ENCODE peak calls at places on chromosomes 13 and 19, in ten cellular contexts. One of them, this sample, is unnamed. For H3K4me1, the result is how much of the 10 kb centered on the place peaks cover.

GRCh38 chr13:38210928-38211596 is 138.6 kb upstream of the UFM1 start:
- DNase-seq in neural progenitor cell: no peak
- DNase-seq in endodermal cell: no peak
- DNase-seq in left ventricle myocardium inferior: no peak
- DNase-seq in lung: no peak
- DNase-seq in RWPE2: no peak
- DNase-seq in A673: no peak
- DNase-seq in Peyer's patch: no peak
- DNase-seq in fibroblast of lung: no peak
- DNase-seq in upper lobe of right lung: no peak
- DNase-seq in this sample: no peak

GRCh38 chr19:17183858-17184271 is 31.3 kb upstream of the USE1 start:
- DNase-seq in Peyer's patch: peak
- DNase-seq in A673: no peak
- DNase-seq in fibroblast of lung: no peak
- DNase-seq in endodermal cell: no peak
- DNase-seq in upper lobe of right lung: no peak
- DNase-seq in neural progenitor cell: no peak
- DNase-seq in lung: no peak
- DNase-seq in left ventricle myocardium inferior: no peak
- DNase-seq in RWPE2: no peak
- DNase-seq in this sample: no peak

GRCh38 chr19:40718774-40719391 is 2.0 kb downstream of the ITPKC start:
- DNase-seq in A673: no peak
- DNase-seq in lung: peak
- DNase-seq in neural progenitor cell: peak
- DNase-seq in RWPE2: peak
- DNase-seq in left ventricle myocardium inferior: peak
- DNase-seq in fibroblast of lung: peak
- DNase-seq in Peyer's patch: peak
- DNase-seq in endodermal cell: peak
- DNase-seq in upper lobe of right lung: peak
- DNase-seq in this sample: peak

GRCh38 chr19:3852614-3853254 is 16.1 kb downstream of the ZFR2 start:
- DNase-seq in fibroblast of lung: peak
- DNase-seq in lung: no peak
- DNase-seq in A673: peak
- DNase-seq in upper lobe of right lung: no peak
- DNase-seq in endodermal cell: peak
- DNase-seq in neural progenitor cell: no peak
- DNase-seq in RWPE2: no peak
- DNase-seq in left ventricle myocardium inferior: no peak
- DNase-seq in Peyer's patch: peak
- DNase-seq in this sample: peak

GRCh38 chr13:23754506-23754905 is 134.7 kb downstream of the MIPEP start:
- DNase-seq in lung: no peak
- DNase-seq in neural progenitor cell: no peak
- DNase-seq in RWPE2: no peak
- DNase-seq in Peyer's patch: no peak
- DNase-seq in fibroblast of lung: no peak
- DNase-seq in upper lobe of right lung: no peak
- DNase-seq in A673: no peak
- DNase-seq in endodermal cell: no peak
- DNase-seq in left ventricle myocardium inferior: no peak
- DNase-seq in this sample: no peak

GRCh38 chr19:54201172-54201701 is 579 bp downstream of the RPS9 start:
- DNase-seq in lung: no peak
- DNase-seq in fibroblast of lung: no peak
- DNase-seq in Peyer's patch: no peak
- DNase-seq in neural progenitor cell: no peak
- DNase-seq in RWPE2: no peak
- DNase-seq in left ventricle myocardium inferior: no peak
- DNase-seq in endodermal cell: no peak
- DNase-seq in upper lobe of right lung: no peak
- DNase-seq in A673: no peak
- DNase-seq in this sample: no peak

GRCh38 chr13:113901642-113902041 is 37.8 kb upstream of the GAS6 start:
- DNase-seq in left ventricle myocardium inferior: no peak
- DNase-seq in endodermal cell: peak
- DNase-seq in RWPE2: no peak
- DNase-seq in A673: no peak
- DNase-seq in lung: peak
- DNase-seq in fibroblast of lung: no peak
- DNase-seq in upper lobe of right lung: no peak
- DNase-seq in neural progenitor cell: no peak
- DNase-seq in Peyer's patch: no peak
- DNase-seq in this sample: no peak

GRCh38 chr13:41017744-41018582 is 1.2 kb downstream of the ELF1 start:
- DNase-seq in lung: no peak
- DNase-seq in RWPE2: no peak
- DNase-seq in upper lobe of right lung: no peak
- DNase-seq in A673: no peak
- DNase-seq in Peyer's patch: no peak
- DNase-seq in endodermal cell: no peak
- DNase-seq in fibroblast of lung: no peak
- DNase-seq in neural progenitor cell: no peak
- DNase-seq in left ventricle myocardium inferior: no peak
- DNase-seq in this sample: no peak

GRCh38 chr13:54433511-54434206 is 1405.0 kb downstream of the OLFM4 start:
- DNase-seq in A673: no peak
- DNase-seq in fibroblast of lung: no peak
- DNase-seq in Peyer's patch: no peak
- DNase-seq in endodermal cell: no peak
- DNase-seq in upper lobe of right lung: no peak
- DNase-seq in lung: no peak
- DNase-seq in RWPE2: no peak
- DNase-seq in left ventricle myocardium inferior: no peak
- DNase-seq in neural progenitor cell: no peak
- DNase-seq in this sample: no peak

GRCh38 chr19:53982056-53982455 is 9.4 kb upstream of the CACNG6 start:
- DNase-seq in Peyer's patch: no peak
- DNase-seq in endodermal cell: peak
- DNase-seq in fibroblast of lung: no peak
- DNase-seq in neural progenitor cell: peak
- DNase-seq in lung: no peak
- DNase-seq in upper lobe of right lung: no peak
- DNase-seq in left ventricle myocardium inferior: no peak
- DNase-seq in A673: no peak
- DNase-seq in RWPE2: no peak
- DNase-seq in this sample: no peak

GRCh38 chr19:38250821-38251563 is 5.2 kb downstream of the PPP1R14A start:
- DNase-seq in left ventricle myocardium inferior: peak
- DNase-seq in upper lobe of right lung: peak
- DNase-seq in neural progenitor cell: no peak
- DNase-seq in lung: no peak
- DNase-seq in Peyer's patch: no peak
- DNase-seq in endodermal cell: peak
- DNase-seq in RWPE2: no peak
- DNase-seq in fibroblast of lung: peak
- DNase-seq in A673: no peak
- DNase-seq in this sample: no peak

GRCh38 chr19:14916848-14917247 is 24.4 kb upstream of the OR7C2 start:
- DNase-seq in neural progenitor cell: no peak
- DNase-seq in lung: no peak
- DNase-seq in A673: no peak
- DNase-seq in upper lobe of right lung: no peak
- DNase-seq in endodermal cell: no peak
- DNase-seq in Peyer's patch: no peak
- DNase-seq in left ventricle myocardium inferior: no peak
- DNase-seq in fibroblast of lung: no peak
- DNase-seq in RWPE2: no peak
- DNase-seq in this sample: no peak

GRCh38 chr13:91381371-91381770 is 17.1 kb upstream of the GPC5 start:
- DNase-seq in upper lobe of right lung: no peak
- DNase-seq in left ventricle myocardium inferior: no peak
- DNase-seq in fibroblast of lung: peak
- DNase-seq in A673: peak
- DNase-seq in endodermal cell: no peak
- DNase-seq in neural progenitor cell: peak
- DNase-seq in lung: no peak
- DNase-seq in RWPE2: no peak
- DNase-seq in Peyer's patch: no peak
- DNase-seq in this sample: peak

DNA sequence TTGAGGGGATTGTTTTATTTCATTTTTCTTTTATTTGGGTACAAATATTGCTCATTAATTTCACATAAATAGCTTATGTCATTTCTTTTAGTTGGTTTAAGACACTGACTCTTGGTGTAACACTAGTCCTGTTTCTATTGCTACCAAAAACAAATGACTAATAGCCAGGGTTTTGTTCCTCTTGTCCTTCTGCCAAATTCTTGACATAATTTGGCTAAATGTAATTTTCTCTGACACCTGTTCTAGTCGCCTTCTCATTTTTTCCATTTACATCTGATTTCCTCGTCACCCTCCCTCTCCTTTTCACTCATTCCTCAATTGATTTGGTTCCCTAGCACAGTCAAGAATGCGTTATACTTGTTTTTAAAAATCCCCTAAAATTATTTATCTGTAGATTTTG is 1718.7 kb downstream of the EFNB2 start:
- DNase-seq in upper lobe of right lung: no peak
- DNase-seq in neural progenitor cell: no peak
- DNase-seq in RWPE2: no peak
- DNase-seq in Peyer's patch: no peak
- DNase-seq in left ventricle myocardium inferior: no peak
- DNase-seq in endodermal cell: no peak
- DNase-seq in lung: no peak
- DNase-seq in fibroblast of lung: no peak
- DNase-seq in A673: no peak
- DNase-seq in this sample: no peak
- H3K4me1 ChIP-seq in upper lobe of right lung: under half
- H3K4me1 ChIP-seq in neural progenitor cell: under half
- H3K4me1 ChIP-seq in RWPE2: under half
- H3K4me1 ChIP-seq in Peyer's patch: under half
- H3K4me1 ChIP-seq in left ventricle myocardium inferior: under half
- H3K4me1 ChIP-seq in endodermal cell: under half
- H3K4me1 ChIP-seq in lung: under half
- H3K4me1 ChIP-seq in fibroblast of lung: under half
- H3K4me1 ChIP-seq in A673: under half
- H3K4me1 ChIP-seq in this sample: under half

DNA sequence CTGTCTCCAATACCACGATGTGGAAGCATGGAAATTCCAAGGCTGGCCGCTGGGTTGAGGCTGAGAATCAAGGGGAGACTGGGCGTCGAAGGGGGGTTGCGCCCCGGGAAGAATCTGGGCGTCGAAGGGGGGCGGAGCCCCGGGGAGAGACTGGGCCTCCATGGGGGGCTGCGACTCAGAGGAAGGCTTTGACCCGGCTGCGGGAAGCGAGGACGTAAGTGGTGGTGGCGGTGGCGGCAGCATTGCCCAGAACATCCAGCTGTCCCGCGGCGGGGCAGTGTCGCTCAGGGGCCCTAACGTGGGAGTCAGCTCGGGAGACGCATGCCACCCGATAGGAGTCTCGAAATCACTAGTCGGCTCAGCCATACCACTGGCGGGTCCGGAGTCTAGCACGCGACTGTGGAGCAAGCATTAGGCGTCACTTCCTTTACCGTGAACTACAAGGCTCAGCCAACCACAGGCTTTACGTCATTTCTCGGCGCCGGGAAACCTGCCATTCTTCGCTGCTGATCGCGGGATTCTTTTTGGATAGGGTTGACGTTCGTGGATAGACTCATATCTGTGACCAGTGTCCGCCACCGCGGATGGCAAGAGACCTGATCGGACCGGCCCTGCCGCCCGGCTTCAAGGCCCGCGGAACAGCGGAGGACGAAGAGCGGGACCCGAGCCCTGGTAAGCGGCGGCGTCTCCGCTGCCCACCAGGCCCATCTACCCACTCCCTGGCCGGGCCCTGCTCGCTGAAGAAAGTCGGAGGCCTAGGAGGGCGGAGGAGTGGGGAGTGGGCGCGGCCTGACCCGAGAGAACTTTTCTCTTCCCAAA is at the start of the genes GPALPP1 and NUFIP1:
- DNase-seq in fibroblast of lung: peak
- DNase-seq in RWPE2: peak
- DNase-seq in left ventricle myocardium inferior: peak
- DNase-seq in A673: peak
- DNase-seq in Peyer's patch: peak
- DNase-seq in lung: peak
- DNase-seq in upper lobe of right lung: peak
- DNase-seq in neural progenitor cell: peak
- DNase-seq in endodermal cell: peak
- DNase-seq in this sample: peak
- TF ChIP-seq CTCF in fibroblast of lung: no peak
- TF ChIP-seq CTCF in RWPE2: no peak
- TF ChIP-seq CTCF in left ventricle myocardium inferior: no peak
- TF ChIP-seq CTCF in A673: no peak
- TF ChIP-seq CTCF in Peyer's patch: peak
- TF ChIP-seq CTCF in lung: no peak
- TF ChIP-seq CTCF in upper lobe of right lung: no peak
- TF ChIP-seq CTCF in neural progenitor cell: no peak
- TF ChIP-seq CTCF in endodermal cell: peak
- TF ChIP-seq CTCF in this sample: peak

DNA sequence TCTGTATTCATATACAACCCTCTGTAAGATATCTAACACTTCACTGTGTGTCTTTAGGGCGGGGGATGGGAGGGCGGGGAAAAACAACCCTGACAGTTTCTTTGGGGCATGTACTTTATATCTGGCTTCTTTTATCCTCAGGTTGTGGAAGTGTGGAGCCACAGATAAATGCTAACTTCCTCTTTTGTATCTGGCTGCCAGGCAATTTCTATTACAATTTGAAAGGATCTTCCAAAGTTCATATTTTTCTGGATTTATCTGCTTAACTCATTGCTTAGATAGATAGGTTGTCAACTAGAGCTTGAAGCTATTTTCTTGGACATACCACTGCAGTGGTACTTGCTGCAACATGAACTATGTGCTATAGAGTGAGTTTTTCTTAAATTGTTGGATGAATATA is 393.0 kb downstream of the LMO7 start:
- DNase-seq in A673: no peak
- DNase-seq in endodermal cell: no peak
- DNase-seq in Peyer's patch: no peak
- DNase-seq in lung: no peak
- DNase-seq in neural progenitor cell: no peak
- DNase-seq in RWPE2: no peak
- DNase-seq in upper lobe of right lung: no peak
- DNase-seq in fibroblast of lung: no peak
- DNase-seq in left ventricle myocardium inferior: no peak
- DNase-seq in this sample: no peak
- H3K27ac ChIP-seq in A673: no peak
- H3K27ac ChIP-seq in endodermal cell: no peak
- H3K27ac ChIP-seq in Peyer's patch: no peak
- H3K27ac ChIP-seq in lung: no peak
- H3K27ac ChIP-seq in neural progenitor cell: no peak
- H3K27ac ChIP-seq in RWPE2: no peak
- H3K27ac ChIP-seq in upper lobe of right lung: no peak
- H3K27ac ChIP-seq in fibroblast of lung: no peak
- H3K27ac ChIP-seq in left ventricle myocardium inferior: no peak
- H3K27ac ChIP-seq in this sample: no peak

DNA sequence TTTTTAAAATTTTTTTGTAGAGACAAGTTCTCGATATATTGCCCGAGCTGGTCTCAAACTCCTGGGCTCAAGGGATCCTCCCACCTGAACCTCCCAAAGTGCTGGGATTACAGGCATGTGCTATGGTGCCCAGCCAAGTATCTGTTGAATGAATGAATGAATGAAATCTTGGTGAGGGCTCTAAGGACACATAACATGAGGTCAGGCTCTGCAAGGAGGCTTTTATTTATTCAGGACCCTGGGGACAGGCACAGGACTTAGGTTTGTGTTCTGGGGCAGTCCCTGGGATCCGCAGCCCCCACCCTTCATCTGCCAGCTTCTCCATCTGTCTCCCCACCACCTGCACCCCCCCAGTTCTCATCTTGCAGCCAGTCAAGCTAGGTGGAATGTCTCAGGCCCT is 4.6 kb downstream of the PTGIR start:
- DNase-seq in left ventricle myocardium inferior: no peak
- DNase-seq in endodermal cell: no peak
- DNase-seq in RWPE2: no peak
- DNase-seq in lung: no peak
- DNase-seq in upper lobe of right lung: no peak
- DNase-seq in Peyer's patch: no peak
- DNase-seq in A673: no peak
- DNase-seq in neural progenitor cell: no peak
- DNase-seq in fibroblast of lung: no peak
- DNase-seq in this sample: no peak
- H3K4me1 ChIP-seq in left ventricle myocardium inferior: half or more
- H3K4me1 ChIP-seq in endodermal cell: under half
- H3K4me1 ChIP-seq in RWPE2: under half
- H3K4me1 ChIP-seq in lung: under half
- H3K4me1 ChIP-seq in upper lobe of right lung: under half
- H3K4me1 ChIP-seq in Peyer's patch: under half
- H3K4me1 ChIP-seq in A673: under half
- H3K4me1 ChIP-seq in neural progenitor cell: under half
- H3K4me1 ChIP-seq in fibroblast of lung: under half
- H3K4me1 ChIP-seq in this sample: under half